ENCODE peak calls at places on chromosomes 4 and X, in eight cellular contexts. G, T, V, M, O, B, S and I are unnamed samples.

GRCh38 chrX:110004210-110004609 is 1.3 kb downstream of the TMEM164 start:
- DNase-seq in G (no peak), T (peak), V (no peak), M (no peak), O (no peak), B (no peak), S (peak), I (no peak)

GRCh38 chr4:65069177-65069576 is 601.1 kb downstream of the EPHA5 start:
- DNase-seq in G (no peak), T (no peak), V (no peak), M (no peak), O (no peak), B (no peak), S (no peak), I (no peak)

GRCh38 chr4:26803462-26803861 is 57.2 kb upstream of the STIM2 start:
- DNase-seq in G (no peak), T (no peak), V (no peak), M (no peak), O (no peak), B (no peak), S (no peak), I (no peak)

GRCh38 chr4:122894802-122895201 is 27.6 kb downstream of the NUDT6 start:
- DNase-seq in G (no peak), T (no peak), V (no peak), M (no peak), O (no peak), B (no peak), S (no peak), I (no peak)

GRCh38 chr4:145775406-145775805 is 95.5 kb downstream of the C4orf51 start:
- DNase-seq in G (no peak), T (no peak), V (no peak), M (no peak), O (no peak), B (no peak), S (no peak), I (no peak)

GRCh38 chrX:56947695-56948094 is 47.6 kb downstream of the SPIN3 start:
- DNase-seq in G (no peak), T (no peak), V (no peak), M (no peak), O (no peak), B (peak), S (no peak), I (no peak)

GRCh38 chr4:112557676-112558411 is 41.9 kb upstream of the NEUROG2 start:
- DNase-seq in G (peak), T (no peak), V (no peak), M (no peak), O (no peak), B (no peak), S (no peak), I (peak)

GRCh38 chr4:24057915-24058559 is 168.2 kb upstream of the PPARGC1A start:
- DNase-seq in G (no peak), T (no peak), V (no peak), M (no peak), O (no peak), B (no peak), S (no peak), I (no peak)

GRCh38 chr4:185916683-185917082 is 104.7 kb upstream of the SORBS2 start:
- DNase-seq in G (no peak), T (no peak), V (no peak), M (no peak), O (no peak), B (no peak), S (peak), I (no peak)

GRCh38 chr4:16224264-16224663 is 2.0 kb downstream of the TAPT1 start:
- DNase-seq in G (no peak), T (no peak), V (peak), M (no peak), O (no peak), B (no peak), S (peak), I (no peak)
- H3K4me3 ChIP-seq in G (no peak), T (peak), V (peak), M (peak), O (peak), B (no peak), S (peak), I (no peak)

GRCh38 chr4:127622621-127622922 is 10.2 kb upstream of the INTU start:
- DNase-seq in G (no peak), T (no peak), V (no peak), M (no peak), O (no peak), B (no peak), S (no peak), I (no peak)

GRCh38 chr4:127624176-127624575 is 8.6 kb upstream of the INTU start:
- DNase-seq in G (no peak), T (no peak), V (no peak), M (no peak), O (no peak), B (no peak), S (no peak), I (no peak)

GRCh38 chr4:127618427-127618826 is 14.3 kb upstream of the INTU start:
- DNase-seq in G (no peak), T (no peak), V (no peak), M (no peak), O (no peak), B (no peak), S (no peak), I (no peak)

DNA sequence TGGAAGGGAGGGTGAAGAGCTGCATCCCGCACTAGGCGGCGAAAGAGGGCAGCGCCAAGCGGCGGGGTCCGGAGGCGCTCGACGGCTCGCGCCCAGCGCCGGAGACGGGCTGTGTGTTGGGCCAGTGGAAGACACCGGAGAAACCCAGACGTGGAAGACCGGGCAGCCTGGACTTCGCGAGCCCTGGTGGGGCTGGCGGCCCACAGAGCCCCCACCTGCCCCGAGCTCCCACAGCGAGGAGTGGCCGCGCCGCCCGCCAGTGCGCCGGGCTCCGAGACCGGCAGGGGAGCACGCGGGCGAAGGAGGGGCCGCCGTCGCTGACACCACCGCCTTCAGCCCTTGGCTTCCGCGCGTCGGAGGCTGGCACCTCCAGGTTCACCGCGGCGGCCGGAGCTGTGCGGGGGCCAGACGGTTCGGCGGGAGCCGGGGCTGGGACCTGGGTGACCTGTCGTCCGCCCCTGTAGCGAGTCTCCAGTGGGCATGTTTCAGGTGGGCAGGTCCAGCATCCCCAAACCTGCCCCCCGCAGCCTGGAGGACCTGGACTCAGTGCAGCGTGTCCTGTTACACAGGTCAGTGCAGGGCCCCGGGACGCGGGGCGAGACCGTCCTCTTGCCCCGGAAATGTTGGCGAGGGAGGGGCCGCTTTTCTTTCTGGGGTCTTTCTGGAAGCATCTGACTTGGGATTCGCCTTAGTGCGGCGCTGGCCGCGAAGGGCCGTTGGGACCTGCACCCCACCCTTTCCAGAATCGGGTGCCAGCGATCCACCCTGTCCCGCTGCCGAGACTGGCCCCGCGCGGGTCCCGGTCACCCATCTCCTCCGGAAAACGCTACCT is 9.6 kb upstream of the INTU start:
- DNase-seq in G (no peak), T (no peak), V (no peak), M (peak), O (no peak), B (no peak), S (peak), I (peak)
- H3K4me3 ChIP-seq in G (peak), T (peak), V (no peak), M (peak), O (no peak), B (peak), S (peak), I (peak)

DNA sequence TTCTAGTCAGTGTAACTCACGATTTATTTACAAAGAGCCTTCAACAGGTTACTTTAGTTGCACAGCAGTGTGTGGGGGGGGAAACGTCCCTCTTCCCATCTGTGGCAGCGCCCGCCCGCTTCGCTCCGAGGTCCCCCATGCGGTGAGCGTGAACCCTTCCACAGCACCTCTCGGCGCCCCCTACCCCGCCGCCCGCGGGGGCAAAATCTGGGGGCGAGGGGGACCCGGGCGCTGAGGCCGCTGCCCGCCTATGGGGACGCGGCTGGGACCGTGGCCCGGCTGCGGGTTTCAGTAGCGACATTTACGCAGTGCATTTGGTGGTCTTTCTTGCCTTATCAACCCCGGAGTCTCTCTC is 6.4 kb downstream of the NKX6-1 start:
- DNase-seq in G (no peak), T (no peak), V (no peak), M (no peak), O (no peak), B (no peak), S (peak), I (no peak)
- H3K4me3 ChIP-seq in G (no peak), T (no peak), V (no peak), M (no peak), O (no peak), B (no peak), S (peak), I (no peak)

GRCh38 chrX:39519566-39520301 is 578.0 kb downstream of the BCOR start:
- DNase-seq in G (no peak), T (peak), V (no peak), M (no peak), O (no peak), B (no peak), S (peak), I (no peak)
- H3K4me3 ChIP-seq in G (no peak), T (no peak), V (no peak), M (no peak), O (no peak), B (no peak), S (no peak), I (no peak)

DNA sequence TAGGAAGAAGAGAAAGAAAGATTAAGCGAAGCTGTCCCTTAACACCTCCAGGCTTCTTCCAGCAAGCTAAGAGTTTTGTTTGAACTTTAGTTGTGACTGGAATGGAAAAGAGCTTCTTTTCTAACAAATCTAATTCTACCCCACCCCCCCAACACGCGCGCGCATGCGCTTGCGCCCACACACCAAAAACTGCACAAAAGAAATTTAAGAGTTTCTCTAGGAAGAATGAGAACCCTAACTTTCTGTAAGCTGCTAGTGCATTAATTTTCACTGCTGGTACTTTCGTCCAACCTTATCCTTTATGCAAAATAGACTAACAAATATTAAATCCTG is 9.0 kb upstream of the INTU start:
- DNase-seq in G (no peak), T (no peak), V (no peak), M (peak), O (no peak), B (no peak), S (no peak), I (peak)
- H3K4me3 ChIP-seq in G (peak), T (peak), V (no peak), M (peak), O (no peak), B (peak), S (peak), I (peak)

DNA sequence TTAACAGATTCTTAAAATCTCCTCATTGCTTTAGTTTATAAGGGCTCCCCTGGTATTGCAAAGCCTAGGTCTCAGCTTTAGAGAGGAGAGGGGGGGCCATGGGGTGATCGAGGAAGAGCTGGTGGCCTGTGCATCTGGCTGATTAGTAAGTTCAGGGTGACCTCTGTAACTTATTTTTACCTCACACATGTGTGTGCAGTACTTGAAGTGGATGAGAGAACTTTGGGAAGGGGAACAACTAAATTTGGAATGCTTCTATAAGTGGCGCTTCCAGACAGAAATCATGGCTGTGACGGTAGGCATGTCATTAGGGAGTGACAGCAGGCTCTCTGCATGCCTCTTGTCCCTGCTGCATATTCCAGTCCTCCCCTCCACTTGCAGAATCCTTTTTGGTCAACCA is 41.9 kb downstream of the FRAS1 start:
- DNase-seq in G (no peak), T (no peak), V (no peak), M (no peak), O (no peak), B (no peak), S (no peak), I (no peak)
- H3K4me3 ChIP-seq in G (no peak), T (no peak), V (no peak), M (no peak), O (no peak), B (no peak), S (no peak), I (no peak)

GRCh38 chrX:3711331-3711917 is 2.0 kb downstream of the PRKX start:
- DNase-seq in G (no peak), T (peak), V (no peak), M (no peak), O (peak), B (no peak), S (no peak), I (no peak)
- H3K4me3 ChIP-seq in G (peak), T (peak), V (peak), M (peak), O (peak), B (no peak), S (peak), I (peak)